ENCODE peak calls at places on chromosomes 4 and X, in eight cellular contexts. X is foreskin keratinocyte; P is hypothalamus; K is substantia nigra; W is GM13976; Z is stimulated activated effector memory CD8-positive, alpha-beta T cell treated with anti-CD3 and anti-CD28 coated beads, Interleukin-12 subunit alpha, Interleukin-12 subunit beta, amount 100 ng/mL, for 72 hours; O is NCI-H1105; D is CD8-positive, alpha-beta memory T cell. J is an unnamed sample.

GRCh38 chr4:54440394-54441223 is 211.5 kb downstream of the PDGFRA start:
- DNase-seq in X (no peak), P (no peak), K (no peak), W (peak), Z (no peak), O (peak), D (no peak), J (peak)

GRCh38 chrX:70262952-70263567 is 3.1 kb upstream of the P2RY4 start:
- DNase-seq in X (peak), P (no peak), K (no peak), W (no peak), Z (no peak), O (peak), D (peak), J (no peak)

GRCh38 chrX:130772313-130773140 is 130.5 kb downstream of the ENOX2 start:
- DNase-seq in X (no peak), P (no peak), K (no peak), W (no peak), Z (no peak), O (peak), D (no peak), J (no peak)

GRCh38 chrX:12988797-12989196 is 13.9 kb downstream of the TMSB4X start:
- DNase-seq in X (no peak), P (no peak), K (no peak), W (no peak), Z (no peak), O (no peak), D (no peak), J (no peak)

GRCh38 chrX:17527135-17527701 is 152.2 kb downstream of the NHS start:
- DNase-seq in X (no peak), P (peak), K (no peak), W (no peak), Z (no peak), O (no peak), D (no peak), J (peak)

GRCh38 chr4:150540536-150540935 is 41.4 kb upstream of the MAB21L2 start:
- DNase-seq in X (no peak), P (no peak), K (no peak), W (no peak), Z (no peak), O (no peak), D (no peak), J (no peak)

GRCh38 chr4:4392501-4393183 is 5.7 kb downstream of the NSG1 start:
- DNase-seq in X (peak), P (no peak), K (no peak), W (no peak), Z (no peak), O (no peak), D (no peak), J (no peak)

GRCh38 chr4:101953949-101954348 is 163.4 kb downstream of the BANK1 start:
- DNase-seq in X (peak), P (no peak), K (no peak), W (no peak), Z (no peak), O (no peak), D (no peak), J (no peak)

GRCh38 chr4:6576512-6576911 is 1.5 kb downstream of the MAN2B2 start:
- DNase-seq in X (no peak), P (no peak), K (no peak), W (no peak), Z (no peak), O (peak), D (no peak), J (no peak)

GRCh38 chrX:23344904-23345271 is 10.2 kb downstream of the PTCHD1 start:
- DNase-seq in X (no peak), P (no peak), K (no peak), W (no peak), Z (no peak), O (no peak), D (no peak), J (no peak)

GRCh38 chr4:1055721-1056590 is 44.5 kb downstream of the FGFRL1 start:
- DNase-seq in X (no peak), P (no peak), K (no peak), W (peak), Z (peak), O (no peak), D (peak), J (no peak)

GRCh38 chr4:173317003-173317402 is 17.2 kb downstream of the HMGB2 start:
- DNase-seq in X (no peak), P (no peak), K (no peak), W (no peak), Z (no peak), O (no peak), D (no peak), J (no peak)

GRCh38 chr4:79211490-79211889 is 114.4 kb downstream of the NAA11 start:
- DNase-seq in X (no peak), P (no peak), K (no peak), W (no peak), Z (no peak), O (no peak), D (no peak), J (no peak)

GRCh38 chr4:86564795-86565194 is 29.3 kb upstream of the PTPN13 start:
- DNase-seq in X (no peak), P (no peak), K (no peak), W (no peak), Z (no peak), O (no peak), D (no peak), J (peak)

GRCh38 chr4:44651425-44651824 is at the start of gene YIPF7:
- DNase-seq in X (no peak), P (no peak), K (no peak), W (no peak), Z (no peak), O (no peak), D (no peak), J (no peak)

J was measured in head of caudate nucleus.